ENCODE peak calls at places on chromosome 3, in four cellular contexts. B is activated T-cell treated with anti-CD3 and anti-CD28 coated beads for 1 hour, U is AG10803, Q is EL. E is an unnamed sample.

GRCh38 chr3:98172621-98173020 is 6.1 kb downstream of the OR5H15 start:
- DNase-seq in Q (peak), U (no peak), B (no peak), E (no peak)

GRCh38 chr3:188244395-188244861 is 90.5 kb downstream of the LPP start:
- DNase-seq in B (no peak), Q (peak), U (peak), E (peak)

GRCh38 chr3:105996781-105997180 is 128.0 kb upstream of the CBLB start:
- DNase-seq in U (no peak), B (no peak), Q (no peak), E (no peak)

GRCh38 chr3:30578479-30578878 is 27.9 kb upstream of the TGFBR2 start:
- DNase-seq in U (peak), B (no peak), Q (peak), E (peak)

GRCh38 chr3:78974181-78974770 is 793.5 kb downstream of the ROBO1 start:
- DNase-seq in U (peak), B (no peak), Q (peak), E (no peak)

GRCh38 chr3:46675426-46675825 is 18.1 kb downstream of the ALS2CL start:
- DNase-seq in B (no peak), U (no peak), Q (no peak), E (no peak)

GRCh38 chr3:140922634-140923033 is 19.0 kb upstream of the SLC25A36 start:
- DNase-seq in B (no peak), U (peak), Q (peak), E (peak)

GRCh38 chr3:127193341-127193740 is 410 bp downstream of the PRR23E start:
- DNase-seq in B (no peak), Q (no peak), U (no peak), E (no peak)

GRCh38 chr3:101758224-101758623 is 20.8 kb upstream of the NXPE3 start:
- DNase-seq in B (no peak), Q (no peak), U (no peak), E (no peak)

GRCh38 chr3:185422677-185423076 is 59.7 kb downstream of the MAP3K13 start:
- DNase-seq in B (no peak), U (no peak), Q (no peak), E (no peak)

GRCh38 chr3:65837604-65838003 is 201.1 kb downstream of the MAGI1 start:
- DNase-seq in B (no peak), Q (no peak), U (no peak), E (no peak)

GRCh38 chr3:27606537-27606936 is 115.6 kb downstream of the EOMES start:
- DNase-seq in Q (peak), B (no peak), U (peak), E (no peak)

GRCh38 chr3:38549082-38549481 is 52.9 kb downstream of the EXOG start:
- DNase-seq in Q (no peak), B (no peak), U (no peak), E (no peak)

GRCh38 chr3:123284399-123285010 is 82.8 kb downstream of the SEC22A start:
- DNase-seq in Q (no peak), U (no peak), B (no peak), E (no peak)

GRCh38 chr3:186121271-186121670 is 12.4 kb upstream of the ETV5 start:
- DNase-seq in Q (no peak), U (no peak), B (no peak), E (no peak)

GRCh38 chr3:146577662-146578061 is 27.5 kb downstream of the PLSCR5 start:
- DNase-seq in B (no peak), U (peak), Q (peak), E (peak)

GRCh38 chr3:55624238-55624637 is 137.1 kb upstream of the WNT5A start:
- DNase-seq in U (peak), B (no peak), Q (peak), E (peak)

GRCh38 chr3:161914703-161915102 is 418.1 kb downstream of the OTOL1 start:
- DNase-seq in Q (peak), U (peak), B (no peak), E (peak)

GRCh38 chr3:17047904-17048303 is 163.1 kb downstream of the PLCL2 start:
- DNase-seq in U (no peak), B (no peak), Q (no peak), E (no peak)

GRCh38 chr3:100400424-100400781 is 486 bp downstream of the TOMM70 start:
- DNase-seq in B (peak), U (no peak), Q (peak), E (peak)

GRCh38 chr3:31300802-31301443 is 231.8 kb upstream of the STT3B start:
- DNase-seq in B (no peak), Q (no peak), U (no peak), E (no peak)

GRCh38 chr3:157175678-157176077 is 15.7 kb upstream of the CCNL1 start:
- DNase-seq in Q (no peak), U (no peak), B (no peak), E (no peak)

GRCh38 chr3:141402476-141403171 is 34.3 kb downstream of the ZBTB38 start:
- DNase-seq in U (peak), B (peak), Q (peak), E (peak)

GRCh38 chr3:4834403-4834866 is 144.8 kb upstream of the BHLHE40 start:
- DNase-seq in Q (no peak), U (no peak), B (peak), E (peak)

GRCh38 chr3:127015282-127016042 is 32.5 kb downstream of the PLXNA1 start:
- DNase-seq in U (no peak), B (no peak), Q (no peak), E (no peak)

GRCh38 chr3:69871256-69871655 is 128.3 kb upstream of the SAMMSON start:
- DNase-seq in Q (no peak), U (no peak), B (no peak), E (no peak)

GRCh38 chr3:195180490-195181106 is 90.4 kb downstream of the XXYLT1 start:
- DNase-seq in B (no peak), Q (no peak), U (no peak), E (peak)